ENCODE peak calls at places on chromosomes 1 and 21, in eight cellular contexts. One of them, this sample, is unnamed.

GRCh38 chr1:26697441-26697977 is 1.7 kb downstream of the ARID1A start:
- DNase-seq in activated CD8-positive, alpha-beta memory T cell treated with anti-CD3 and anti-CD28 coated beads for 48 hours: no peak
- DNase-seq in GDM1: no peak
- DNase-seq in NCI-H510A: no peak
- DNase-seq in immature natural killer cell: peak
- DNase-seq in iris pigment epithelial cell: no peak
- DNase-seq in lower leg skin: no peak
- DNase-seq in HT1080: no peak
- DNase-seq in this sample: no peak

GRCh38 chr21:46562472-46562871 is 42.4 kb downstream of the S100B start:
- DNase-seq in activated CD8-positive, alpha-beta memory T cell treated with anti-CD3 and anti-CD28 coated beads for 48 hours: no peak
- DNase-seq in HT1080: no peak
- DNase-seq in iris pigment epithelial cell: no peak
- DNase-seq in NCI-H510A: no peak
- DNase-seq in GDM1: no peak
- DNase-seq in lower leg skin: peak
- DNase-seq in immature natural killer cell: no peak
- DNase-seq in this sample: no peak

GRCh38 chr1:110508038-110508437 is 10.9 kb downstream of the KCNA10 start:
- DNase-seq in activated CD8-positive, alpha-beta memory T cell treated with anti-CD3 and anti-CD28 coated beads for 48 hours: no peak
- DNase-seq in HT1080: peak
- DNase-seq in immature natural killer cell: no peak
- DNase-seq in GDM1: no peak
- DNase-seq in lower leg skin: peak
- DNase-seq in NCI-H510A: no peak
- DNase-seq in iris pigment epithelial cell: peak
- DNase-seq in this sample: no peak

GRCh38 chr21:39010629-39011404 is 172.4 kb downstream of the PSMG1 start:
- DNase-seq in NCI-H510A: no peak
- DNase-seq in iris pigment epithelial cell: no peak
- DNase-seq in immature natural killer cell: no peak
- DNase-seq in activated CD8-positive, alpha-beta memory T cell treated with anti-CD3 and anti-CD28 coated beads for 48 hours: no peak
- DNase-seq in GDM1: no peak
- DNase-seq in HT1080: no peak
- DNase-seq in lower leg skin: no peak
- DNase-seq in this sample: no peak

GRCh38 chr1:154405762-154406571 is 824 bp downstream of the IL6R start:
- DNase-seq in GDM1: peak
- DNase-seq in HT1080: peak
- DNase-seq in iris pigment epithelial cell: peak
- DNase-seq in activated CD8-positive, alpha-beta memory T cell treated with anti-CD3 and anti-CD28 coated beads for 48 hours: no peak
- DNase-seq in NCI-H510A: no peak
- DNase-seq in immature natural killer cell: no peak
- DNase-seq in lower leg skin: peak
- DNase-seq in this sample: no peak

GRCh38 chr1:232992227-232992626 is 41.8 kb downstream of the NTPCR start:
- DNase-seq in lower leg skin: peak
- DNase-seq in GDM1: no peak
- DNase-seq in HT1080: no peak
- DNase-seq in activated CD8-positive, alpha-beta memory T cell treated with anti-CD3 and anti-CD28 coated beads for 48 hours: no peak
- DNase-seq in immature natural killer cell: no peak
- DNase-seq in iris pigment epithelial cell: no peak
- DNase-seq in NCI-H510A: no peak
- DNase-seq in this sample: no peak

GRCh38 chr1:38724160-38725131 is 135.1 kb downstream of the RRAGC start:
- DNase-seq in iris pigment epithelial cell: no peak
- DNase-seq in activated CD8-positive, alpha-beta memory T cell treated with anti-CD3 and anti-CD28 coated beads for 48 hours: no peak
- DNase-seq in GDM1: no peak
- DNase-seq in immature natural killer cell: no peak
- DNase-seq in HT1080: no peak
- DNase-seq in NCI-H510A: no peak
- DNase-seq in lower leg skin: peak
- DNase-seq in this sample: no peak

GRCh38 chr1:36606908-36607651 is 124.4 kb upstream of the CSF3R start:
- DNase-seq in lower leg skin: no peak
- DNase-seq in activated CD8-positive, alpha-beta memory T cell treated with anti-CD3 and anti-CD28 coated beads for 48 hours: no peak
- DNase-seq in HT1080: no peak
- DNase-seq in immature natural killer cell: peak
- DNase-seq in NCI-H510A: no peak
- DNase-seq in iris pigment epithelial cell: no peak
- DNase-seq in GDM1: no peak
- DNase-seq in this sample: no peak

GRCh38 chr1:6355621-6356020 is 37.9 kb downstream of the ACOT7 start:
- DNase-seq in HT1080: no peak
- DNase-seq in NCI-H510A: no peak
- DNase-seq in immature natural killer cell: no peak
- DNase-seq in lower leg skin: no peak
- DNase-seq in GDM1: no peak
- DNase-seq in iris pigment epithelial cell: no peak
- DNase-seq in activated CD8-positive, alpha-beta memory T cell treated with anti-CD3 and anti-CD28 coated beads for 48 hours: no peak
- DNase-seq in this sample: no peak

GRCh38 chr1:211529453-211529852 is 37.5 kb upstream of the RD3 start:
- DNase-seq in lower leg skin: no peak
- DNase-seq in iris pigment epithelial cell: no peak
- DNase-seq in GDM1: no peak
- DNase-seq in NCI-H510A: no peak
- DNase-seq in immature natural killer cell: no peak
- DNase-seq in activated CD8-positive, alpha-beta memory T cell treated with anti-CD3 and anti-CD28 coated beads for 48 hours: no peak
- DNase-seq in HT1080: no peak
- DNase-seq in this sample: no peak

GRCh38 chr1:11845641-11846335 is 1.8 kb downstream of the NPPA start:
- DNase-seq in activated CD8-positive, alpha-beta memory T cell treated with anti-CD3 and anti-CD28 coated beads for 48 hours: no peak
- DNase-seq in GDM1: no peak
- DNase-seq in lower leg skin: no peak
- DNase-seq in iris pigment epithelial cell: peak
- DNase-seq in NCI-H510A: no peak
- DNase-seq in immature natural killer cell: peak
- DNase-seq in HT1080: no peak
- DNase-seq in this sample: no peak

GRCh38 chr1:182630586-182630985 is 26.4 kb upstream of the RGS16 start:
- DNase-seq in lower leg skin: no peak
- DNase-seq in immature natural killer cell: no peak
- DNase-seq in NCI-H510A: no peak
- DNase-seq in activated CD8-positive, alpha-beta memory T cell treated with anti-CD3 and anti-CD28 coated beads for 48 hours: no peak
- DNase-seq in GDM1: no peak
- DNase-seq in HT1080: no peak
- DNase-seq in iris pigment epithelial cell: no peak
- DNase-seq in this sample: no peak

GRCh38 chr1:157025856-157026255 is 19.7 kb downstream of the ARHGEF11 start:
- DNase-seq in immature natural killer cell: no peak
- DNase-seq in NCI-H510A: no peak
- DNase-seq in HT1080: no peak
- DNase-seq in iris pigment epithelial cell: peak
- DNase-seq in activated CD8-positive, alpha-beta memory T cell treated with anti-CD3 and anti-CD28 coated beads for 48 hours: no peak
- DNase-seq in lower leg skin: no peak
- DNase-seq in GDM1: no peak
- DNase-seq in this sample: no peak

GRCh38 chr1:24793762-24794161 is 48.5 kb downstream of the CLIC4 start:
- DNase-seq in lower leg skin: no peak
- DNase-seq in iris pigment epithelial cell: peak
- DNase-seq in GDM1: no peak
- DNase-seq in activated CD8-positive, alpha-beta memory T cell treated with anti-CD3 and anti-CD28 coated beads for 48 hours: no peak
- DNase-seq in HT1080: no peak
- DNase-seq in NCI-H510A: no peak
- DNase-seq in immature natural killer cell: no peak
- DNase-seq in this sample: no peak